ENCODE peak calls at places on chromosomes 1 and 21, in eight cellular contexts. X, L, H, W, N, K, P and E are unnamed samples.

GRCh38 chr1:168628807-168629206 is 52.4 kb downstream of the XCL1 start:
- DNase-seq in X (no peak), P (no peak), H (no peak), W (no peak), N (no peak), L (no peak), K (no peak), E (peak)

GRCh38 chr1:56070601-56071000 is 508.8 kb downstream of the PLPP3 start:
- DNase-seq in P (no peak), H (no peak), W (no peak), L (no peak), X (no peak), N (no peak), K (no peak), E (no peak)

GRCh38 chr1:178501705-178502329 is 5.1 kb upstream of the CLEC20A start:
- DNase-seq in H (peak), K (peak), W (peak), L (no peak), X (peak), N (peak), P (peak), E (peak)

GRCh38 chr1:112388436-112388835 is 7.6 kb upstream of the CTTNBP2NL start:
- DNase-seq in K (no peak), X (no peak), W (no peak), L (no peak), P (no peak), N (no peak), H (no peak), E (peak)

GRCh38 chr1:96329121-96329520 is 392.5 kb upstream of the PTBP2 start:
- DNase-seq in P (no peak), X (peak), W (no peak), L (no peak), K (no peak), N (no peak), H (no peak), E (no peak)

GRCh38 chr1:95453053-95453452 is 219.0 kb downstream of the RWDD3 start:
- DNase-seq in W (no peak), H (no peak), X (no peak), L (no peak), N (no peak), K (no peak), P (no peak), E (no peak)

GRCh38 chr21:31186916-31187315 is 148.6 kb upstream of the KRTAP19-8 start:
- DNase-seq in H (no peak), L (no peak), N (no peak), P (no peak), K (no peak), W (no peak), X (no peak), E (no peak)

GRCh38 chr21:16942703-16943102 is 570.1 kb upstream of the CXADR start:
- DNase-seq in H (no peak), X (no peak), N (no peak), K (no peak), W (no peak), L (no peak), P (no peak), E (no peak)

GRCh38 chr1:229452956-229453801 is 19.3 kb upstream of the ACTA1 start:
- DNase-seq in K (no peak), P (no peak), X (no peak), W (no peak), H (no peak), L (no peak), N (no peak), E (no peak)

GRCh38 chr1:94020764-94021579 is 100.0 kb downstream of the ABCA4 start:
- DNase-seq in W (no peak), N (no peak), K (no peak), L (no peak), X (peak), H (no peak), P (no peak), E (peak)

GRCh38 chr1:198007011-198007410 is 89.8 kb downstream of the LHX9 start:
- DNase-seq in L (no peak), N (no peak), K (no peak), W (no peak), X (no peak), H (no peak), P (no peak), E (no peak)

GRCh38 chr1:153945131-153945794 is 1.3 kb downstream of the DENND4B start:
- DNase-seq in N (peak), X (no peak), P (no peak), H (peak), K (no peak), W (peak), L (peak), E (no peak)

GRCh38 chr1:36450919-36451305 is 661 bp upstream of the OSCP1 start:
- DNase-seq in H (no peak), X (no peak), W (no peak), P (no peak), K (no peak), N (no peak), L (no peak), E (no peak)

GRCh38 chr1:44733365-44733764 is 2.4 kb upstream of the RNU5D-1 start:
- DNase-seq in K (no peak), H (no peak), P (no peak), W (no peak), L (no peak), X (no peak), N (no peak), E (no peak)

GRCh38 chr1:223695014-223695413 is 17.3 kb upstream of the CAPN2 start:
- DNase-seq in H (no peak), N (no peak), X (no peak), L (no peak), W (no peak), P (no peak), K (no peak), E (no peak)

GRCh38 chr1:62237950-62238374 is 43.3 kb downstream of the L1TD1 start:
- DNase-seq in H (no peak), L (no peak), N (no peak), P (no peak), X (no peak), W (no peak), K (no peak), E (peak)

GRCh38 chr1:15833069-15833679 is 14.3 kb upstream of the SPEN start:
- DNase-seq in H (peak), N (peak), L (peak), P (no peak), W (peak), K (no peak), X (no peak), E (peak)

GRCh38 chr1:80457409-80457808 is 1343.3 kb upstream of the ADGRL2 start:
- DNase-seq in L (no peak), K (no peak), N (no peak), X (no peak), W (no peak), P (no peak), H (no peak), E (no peak)